ENCODE peak calls at places on chromosome 19, in seven cellular contexts. One of them, this sample, is unnamed.

GRCh38 chr19:5434970-5435641 is 20.1 kb upstream of the ZNRF4 start:
- DNase-seq in BE2C: no peak
- DNase-seq in HFF-Myc: peak
- DNase-seq in uterus: no peak
- DNase-seq in pancreas: no peak
- DNase-seq in GM06990: no peak
- DNase-seq in heart right ventricle: no peak
- DNase-seq in this sample: no peak

GRCh38 chr19:4089400-4089908 is 22.8 kb upstream of the ZBTB7A start:
- DNase-seq in BE2C: no peak
- DNase-seq in HFF-Myc: no peak
- DNase-seq in uterus: no peak
- DNase-seq in pancreas: no peak
- DNase-seq in GM06990: no peak
- DNase-seq in heart right ventricle: no peak
- DNase-seq in this sample: no peak

GRCh38 chr19:35170359-35171061 is 16.0 kb downstream of the FXYD5 start:
- DNase-seq in BE2C: no peak
- DNase-seq in HFF-Myc: no peak
- DNase-seq in uterus: no peak
- DNase-seq in pancreas: no peak
- DNase-seq in GM06990: no peak
- DNase-seq in heart right ventricle: no peak
- DNase-seq in this sample: no peak

GRCh38 chr19:54287456-54287855 is 6.5 kb upstream of the LILRB2 start:
- DNase-seq in BE2C: no peak
- DNase-seq in HFF-Myc: no peak
- DNase-seq in uterus: no peak
- DNase-seq in pancreas: no peak
- DNase-seq in GM06990: no peak
- DNase-seq in heart right ventricle: no peak
- DNase-seq in this sample: no peak

GRCh38 chr19:1469200-1469935 is 9.6 kb downstream of the C19orf25 start:
- DNase-seq in BE2C: no peak
- DNase-seq in HFF-Myc: no peak
- DNase-seq in uterus: no peak
- DNase-seq in pancreas: no peak
- DNase-seq in GM06990: peak
- DNase-seq in heart right ventricle: peak
- DNase-seq in this sample: no peak

GRCh38 chr19:5407356-5407755 is 47.9 kb upstream of the ZNRF4 start:
- DNase-seq in BE2C: peak
- DNase-seq in HFF-Myc: peak
- DNase-seq in uterus: no peak
- DNase-seq in pancreas: no peak
- DNase-seq in GM06990: no peak
- DNase-seq in heart right ventricle: no peak
- DNase-seq in this sample: peak

GRCh38 chr19:13689050-13689449 is 75.3 kb upstream of the MRI1 start:
- DNase-seq in BE2C: peak
- DNase-seq in HFF-Myc: no peak
- DNase-seq in uterus: no peak
- DNase-seq in pancreas: no peak
- DNase-seq in GM06990: no peak
- DNase-seq in heart right ventricle: no peak
- DNase-seq in this sample: peak

GRCh38 chr19:33627962-33628839 is 6.4 kb downstream of the CHST8 start:
- DNase-seq in BE2C: no peak
- DNase-seq in HFF-Myc: no peak
- DNase-seq in uterus: no peak
- DNase-seq in pancreas: no peak
- DNase-seq in GM06990: no peak
- DNase-seq in heart right ventricle: no peak
- DNase-seq in this sample: no peak

GRCh38 chr19:34485831-34486230 is 4.3 kb downstream of the WTIP start:
- DNase-seq in BE2C: no peak
- DNase-seq in HFF-Myc: no peak
- DNase-seq in uterus: no peak
- DNase-seq in pancreas: no peak
- DNase-seq in GM06990: no peak
- DNase-seq in heart right ventricle: no peak
- DNase-seq in this sample: no peak

GRCh38 chr19:35389192-35389861 is 18.5 kb downstream of the GPR42 start:
- DNase-seq in BE2C: no peak
- DNase-seq in HFF-Myc: no peak
- DNase-seq in uterus: no peak
- DNase-seq in pancreas: no peak
- DNase-seq in GM06990: no peak
- DNase-seq in heart right ventricle: no peak
- DNase-seq in this sample: no peak

GRCh38 chr19:41431426-41432386 is 4.5 kb upstream of the B3GNT8 start:
- DNase-seq in BE2C: peak
- DNase-seq in HFF-Myc: no peak
- DNase-seq in uterus: no peak
- DNase-seq in pancreas: no peak
- DNase-seq in GM06990: no peak
- DNase-seq in heart right ventricle: peak
- DNase-seq in this sample: peak

GRCh38 chr19:4066682-4067395 is at the start of gene ZBTB7A:
- DNase-seq in BE2C: peak
- DNase-seq in HFF-Myc: no peak
- DNase-seq in uterus: peak
- DNase-seq in pancreas: peak
- DNase-seq in GM06990: peak
- DNase-seq in heart right ventricle: peak
- DNase-seq in this sample: peak

GRCh38 chr19:37983916-37984315 is 76.9 kb downstream of the SIPA1L3 start:
- DNase-seq in BE2C: no peak
- DNase-seq in HFF-Myc: no peak
- DNase-seq in uterus: no peak
- DNase-seq in pancreas: no peak
- DNase-seq in GM06990: no peak
- DNase-seq in heart right ventricle: no peak
- DNase-seq in this sample: no peak

GRCh38 chr19:47697863-47698609 is 15.2 kb upstream of the EHD2 start:
- DNase-seq in BE2C: peak
- DNase-seq in HFF-Myc: peak
- DNase-seq in uterus: peak
- DNase-seq in pancreas: peak
- DNase-seq in GM06990: peak
- DNase-seq in heart right ventricle: peak
- DNase-seq in this sample: peak

GRCh38 chr19:1606138-1606651 is 933 bp upstream of the UQCR11 start:
- DNase-seq in BE2C: no peak
- DNase-seq in HFF-Myc: no peak
- DNase-seq in uterus: peak
- DNase-seq in pancreas: no peak
- DNase-seq in GM06990: no peak
- DNase-seq in heart right ventricle: no peak
- DNase-seq in this sample: no peak

GRCh38 chr19:32519023-32519422 is 62.0 kb upstream of the PDCD5 start:
- DNase-seq in BE2C: no peak
- DNase-seq in HFF-Myc: no peak
- DNase-seq in uterus: no peak
- DNase-seq in pancreas: no peak
- DNase-seq in GM06990: no peak
- DNase-seq in heart right ventricle: no peak
- DNase-seq in this sample: peak

GRCh38 chr19:23254141-23254910 is 4.1 kb upstream of the ZNF724 start:
- DNase-seq in BE2C: no peak
- DNase-seq in HFF-Myc: no peak
- DNase-seq in uterus: no peak
- DNase-seq in pancreas: no peak
- DNase-seq in GM06990: no peak
- DNase-seq in heart right ventricle: no peak
- DNase-seq in this sample: no peak

GRCh38 chr19:3370214-3370720 is 3.9 kb downstream of the NFIC start:
- DNase-seq in BE2C: no peak
- DNase-seq in HFF-Myc: no peak
- DNase-seq in uterus: peak
- DNase-seq in pancreas: no peak
- DNase-seq in GM06990: no peak
- DNase-seq in heart right ventricle: no peak
- DNase-seq in this sample: no peak

GRCh38 chr19:51681286-51681956 is 11.7 kb upstream of the SPACA6 start:
- DNase-seq in BE2C: no peak
- DNase-seq in HFF-Myc: no peak
- DNase-seq in uterus: no peak
- DNase-seq in pancreas: no peak
- DNase-seq in GM06990: no peak
- DNase-seq in heart right ventricle: no peak
- DNase-seq in this sample: no peak

GRCh38 chr19:5850189-5850588 is 1.1 kb downstream of the FUT3 start:
- DNase-seq in BE2C: no peak
- DNase-seq in HFF-Myc: no peak
- DNase-seq in uterus: no peak
- DNase-seq in pancreas: no peak
- DNase-seq in GM06990: no peak
- DNase-seq in heart right ventricle: no peak
- DNase-seq in this sample: no peak

GRCh38 chr19:2014731-2015610 is 543 bp downstream of the BTBD2 start:
- DNase-seq in BE2C: peak
- DNase-seq in HFF-Myc: no peak
- DNase-seq in uterus: no peak
- DNase-seq in pancreas: no peak
- DNase-seq in GM06990: no peak
- DNase-seq in heart right ventricle: peak
- DNase-seq in this sample: peak

GRCh38 chr19:2387367-2388288 is 27.6 kb downstream of the TMPRSS9 start:
- DNase-seq in BE2C: no peak
- DNase-seq in HFF-Myc: no peak
- DNase-seq in uterus: no peak
- DNase-seq in pancreas: no peak
- DNase-seq in GM06990: no peak
- DNase-seq in heart right ventricle: no peak
- DNase-seq in this sample: no peak

GRCh38 chr19:18001837-18002345 is 6.1 kb upstream of the ARRDC2 start:
- DNase-seq in BE2C: no peak
- DNase-seq in HFF-Myc: no peak
- DNase-seq in uterus: no peak
- DNase-seq in pancreas: no peak
- DNase-seq in GM06990: no peak
- DNase-seq in heart right ventricle: no peak
- DNase-seq in this sample: no peak

GRCh38 chr19:16462757-16463250 is 9.0 kb downstream of the EPS15L1 start:
- DNase-seq in BE2C: no peak
- DNase-seq in HFF-Myc: no peak
- DNase-seq in uterus: no peak
- DNase-seq in pancreas: no peak
- DNase-seq in GM06990: no peak
- DNase-seq in heart right ventricle: no peak
- DNase-seq in this sample: no peak

GRCh38 chr19:39968789-39969188 is 2.2 kb upstream of the PSMC4 start:
- DNase-seq in BE2C: no peak
- DNase-seq in HFF-Myc: no peak
- DNase-seq in uterus: no peak
- DNase-seq in pancreas: no peak
- DNase-seq in GM06990: no peak
- DNase-seq in heart right ventricle: no peak
- DNase-seq in this sample: no peak

GRCh38 chr19:1106841-1107654 is 3.3 kb downstream of the GPX4 start:
- DNase-seq in BE2C: no peak
- DNase-seq in HFF-Myc: no peak
- DNase-seq in uterus: no peak
- DNase-seq in pancreas: no peak
- DNase-seq in GM06990: no peak
- DNase-seq in heart right ventricle: no peak
- DNase-seq in this sample: peak

GRCh38 chr19:45771331-45771933 is 2.4 kb upstream of the SIX5 start:
- DNase-seq in BE2C: no peak
- DNase-seq in HFF-Myc: no peak
- DNase-seq in uterus: peak
- DNase-seq in pancreas: peak
- DNase-seq in GM06990: no peak
- DNase-seq in heart right ventricle: peak
- DNase-seq in this sample: no peak
- H3K4me3 ChIP-seq in BE2C: no peak
- H3K4me3 ChIP-seq in HFF-Myc: no peak
- H3K4me3 ChIP-seq in uterus: peak
- H3K4me3 ChIP-seq in pancreas: peak
- H3K4me3 ChIP-seq in GM06990: no peak
- H3K4me3 ChIP-seq in heart right ventricle: peak
- H3K4me3 ChIP-seq in this sample: no peak

GRCh38 chr19:19752760-19753403 is 20.0 kb upstream of the ZNF14 start:
- DNase-seq in BE2C: no peak
- DNase-seq in HFF-Myc: no peak
- DNase-seq in uterus: no peak
- DNase-seq in pancreas: no peak
- DNase-seq in GM06990: no peak
- DNase-seq in heart right ventricle: no peak
- DNase-seq in this sample: no peak

DNA sequence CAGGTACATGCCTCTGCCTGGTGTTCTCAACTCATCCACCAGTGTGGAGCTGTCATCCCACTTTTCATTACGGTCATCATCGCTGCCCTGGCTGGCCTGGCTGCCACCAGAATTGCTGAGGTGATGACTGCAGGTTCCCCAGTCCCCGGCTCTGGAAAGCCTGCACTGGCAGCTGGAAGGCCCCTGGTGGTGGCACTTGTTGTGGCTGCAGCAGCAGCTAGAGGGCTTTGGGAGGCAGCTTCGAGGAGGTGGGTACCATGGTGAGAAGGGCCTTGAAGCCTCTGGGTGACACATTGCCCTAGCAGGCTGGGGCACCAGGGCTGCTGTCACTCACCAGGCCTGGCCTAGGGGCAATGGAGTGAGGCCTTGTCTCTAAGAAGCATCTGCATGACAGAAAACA is 25.3 kb upstream of the ZNF14 start:
- DNase-seq in BE2C: no peak
- DNase-seq in HFF-Myc: no peak
- DNase-seq in uterus: no peak
- DNase-seq in pancreas: no peak
- DNase-seq in GM06990: no peak
- DNase-seq in heart right ventricle: no peak
- DNase-seq in this sample: no peak
- TF ChIP-seq CTCF in BE2C: no peak
- TF ChIP-seq CTCF in HFF-Myc: no peak
- TF ChIP-seq CTCF in uterus: no peak
- TF ChIP-seq CTCF in pancreas: no peak
- TF ChIP-seq CTCF in GM06990: no peak
- TF ChIP-seq CTCF in heart right ventricle: no peak
- TF ChIP-seq CTCF in this sample: no peak

GRCh38 chr19:9436358-9436757 is 985 bp upstream of the ZNF266 start:
- DNase-seq in BE2C: no peak
- DNase-seq in HFF-Myc: no peak
- DNase-seq in uterus: no peak
- DNase-seq in pancreas: no peak
- DNase-seq in GM06990: no peak
- DNase-seq in heart right ventricle: no peak
- DNase-seq in this sample: no peak
- H3K4me3 ChIP-seq in BE2C: peak
- H3K4me3 ChIP-seq in HFF-Myc: no peak
- H3K4me3 ChIP-seq in uterus: no peak
- H3K4me3 ChIP-seq in pancreas: no peak
- H3K4me3 ChIP-seq in GM06990: no peak
- H3K4me3 ChIP-seq in heart right ventricle: peak
- H3K4me3 ChIP-seq in this sample: peak

DNA sequence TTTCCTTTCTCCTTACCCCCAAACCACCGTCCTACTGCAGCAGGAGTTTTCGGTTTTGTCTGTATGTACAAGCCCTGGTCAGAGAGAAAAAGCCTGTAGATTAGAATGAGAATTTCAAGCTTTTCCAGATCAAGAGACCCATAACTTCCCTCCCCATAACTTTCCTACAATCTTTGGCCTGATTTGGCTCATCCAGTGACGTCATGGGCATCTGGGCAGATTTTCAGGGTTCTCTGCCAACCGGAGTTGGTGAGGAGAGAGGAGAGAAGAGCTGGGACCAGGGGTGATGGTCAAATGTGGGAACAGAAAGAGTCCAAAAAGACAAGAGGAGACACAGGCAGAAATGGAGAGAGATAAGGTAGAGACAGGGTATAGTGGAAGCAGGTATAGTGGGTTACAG is 10.5 kb downstream of the IZUMO2 start:
- DNase-seq in BE2C: no peak
- DNase-seq in HFF-Myc: no peak
- DNase-seq in uterus: no peak
- DNase-seq in pancreas: no peak
- DNase-seq in GM06990: no peak
- DNase-seq in heart right ventricle: no peak
- DNase-seq in this sample: no peak
- TF ChIP-seq CTCF in BE2C: no peak
- TF ChIP-seq CTCF in HFF-Myc: no peak
- TF ChIP-seq CTCF in uterus: no peak
- TF ChIP-seq CTCF in pancreas: no peak
- TF ChIP-seq CTCF in GM06990: no peak
- TF ChIP-seq CTCF in heart right ventricle: no peak
- TF ChIP-seq CTCF in this sample: no peak